ENCODE peak calls at places on chromosome 22, in six cellular contexts. One of them, this sample, is unnamed.

GRCh38 chr22:46708766-46709330 is 29.2 kb downstream of the CERK start:
- DNase-seq in globus pallidus: no peak
- DNase-seq in ovary: no peak
- DNase-seq in Peyer's patch: no peak
- DNase-seq in lower leg skin: no peak
- DNase-seq in psoas muscle: peak; percentile 29
- DNase-seq in this sample: no peak

GRCh38 chr22:50705219-50705691 is 32.6 kb downstream of the SHANK3 start:
- DNase-seq in globus pallidus: no peak
- DNase-seq in Peyer's patch: no peak
- DNase-seq in lower leg skin: no peak
- DNase-seq in psoas muscle: peak; percentile 61
- DNase-seq in ovary: peak; percentile 34
- DNase-seq in this sample: peak; percentile 63

GRCh38 chr22:28560005-28560742 is 119.5 kb downstream of the TTC28 start:
- DNase-seq in psoas muscle: no peak
- DNase-seq in Peyer's patch: no peak
- DNase-seq in globus pallidus: no peak
- DNase-seq in lower leg skin: no peak
- DNase-seq in ovary: no peak
- DNase-seq in this sample: no peak

GRCh38 chr22:26673485-26673884 is 16.1 kb downstream of the MIAT start:
- DNase-seq in ovary: no peak
- DNase-seq in Peyer's patch: peak; percentile 52
- DNase-seq in lower leg skin: peak; percentile 41
- DNase-seq in globus pallidus: no peak
- DNase-seq in psoas muscle: no peak
- DNase-seq in this sample: no peak

GRCh38 chr22:37204045-37204655 is 8.1 kb downstream of the SSTR3 start:
- DNase-seq in psoas muscle: peak; percentile 38
- DNase-seq in Peyer's patch: no peak
- DNase-seq in lower leg skin: no peak
- DNase-seq in ovary: no peak
- DNase-seq in globus pallidus: no peak
- DNase-seq in this sample: no peak

GRCh38 chr22:20559174-20559760 is 51.9 kb downstream of the MED15 start:
- DNase-seq in ovary: no peak
- DNase-seq in psoas muscle: no peak
- DNase-seq in lower leg skin: no peak
- DNase-seq in Peyer's patch: no peak
- DNase-seq in globus pallidus: no peak
- DNase-seq in this sample: no peak

GRCh38 chr22:23835773-23836144 is 3.0 kb downstream of the DERL3 start:
- DNase-seq in lower leg skin: no peak
- DNase-seq in ovary: no peak
- DNase-seq in psoas muscle: peak; percentile 75
- DNase-seq in globus pallidus: no peak
- DNase-seq in Peyer's patch: peak; percentile 46
- DNase-seq in this sample: no peak

GRCh38 chr22:29949872-29950271 is 66.9 kb downstream of the MTMR3 start:
- DNase-seq in lower leg skin: no peak
- DNase-seq in ovary: no peak
- DNase-seq in psoas muscle: no peak
- DNase-seq in globus pallidus: no peak
- DNase-seq in Peyer's patch: no peak
- DNase-seq in this sample: no peak

GRCh38 chr22:19419464-19420178 is 11.9 kb downstream of the HIRA start:
- DNase-seq in ovary: no peak
- DNase-seq in lower leg skin: no peak
- DNase-seq in globus pallidus: no peak
- DNase-seq in Peyer's patch: no peak
- DNase-seq in psoas muscle: no peak
- DNase-seq in this sample: no peak

GRCh38 chr22:37194750-37195149 is 6.7 kb upstream of the C1QTNF6 start:
- DNase-seq in ovary: no peak
- DNase-seq in lower leg skin: no peak
- DNase-seq in globus pallidus: no peak
- DNase-seq in Peyer's patch: peak; percentile 6
- DNase-seq in psoas muscle: no peak
- DNase-seq in this sample: no peak

GRCh38 chr22:43000441-43001175 is 14.3 kb downstream of the PACSIN2 start:
- DNase-seq in lower leg skin: no peak
- DNase-seq in ovary: no peak
- DNase-seq in globus pallidus: no peak
- DNase-seq in psoas muscle: no peak
- DNase-seq in Peyer's patch: no peak
- DNase-seq in this sample: peak; percentile 80

This sample was measured in putamen.